ENCODE peak calls at places on chromosomes 6 and 20, in six cellular contexts. G, H, R, J, B and M are unnamed samples.

GRCh38 chr6:3022765-3023662 is 23.3 kb downstream of the NQO2 start:
- DNase-seq in G (no peak), J (peak), H (peak), R (no peak), B (no peak), M (peak)

GRCh38 chr6:134520181-134521115 is 202.5 kb upstream of the SGK1 start:
- DNase-seq in H (no peak), G (no peak), R (no peak), B (no peak), J (no peak), M (no peak)

GRCh38 chr20:10119336-10119735 is 84.5 kb downstream of the ANKEF1 start:
- DNase-seq in J (no peak), B (no peak), R (no peak), G (no peak), H (no peak), M (no peak)

GRCh38 chr6:34919651-34920050 is 30.6 kb downstream of the ANKS1A start:
- DNase-seq in G (no peak), R (no peak), J (peak), H (no peak), B (no peak), M (no peak)

GRCh38 chr6:20569000-20569610 is 34.8 kb downstream of the CDKAL1 start:
- DNase-seq in H (no peak), R (no peak), G (no peak), J (no peak), B (no peak), M (peak)

GRCh38 chr20:62356948-62357667 is 10.0 kb downstream of the LAMA5 start:
- DNase-seq in J (peak), R (peak), H (peak), B (no peak), G (no peak), M (peak)

GRCh38 chr6:113018351-113019151 is 671.4 kb downstream of the RFPL4B start:
- DNase-seq in R (peak), H (no peak), G (no peak), J (peak), B (no peak), M (peak)

GRCh38 chr6:168035098-168035660 is 37.7 kb downstream of the KIF25 start:
- DNase-seq in R (peak), J (peak), H (peak), B (no peak), G (no peak), M (peak)

GRCh38 chr20:35568645-35569044 is 26.8 kb downstream of the ERGIC3 start:
- DNase-seq in B (no peak), H (no peak), J (no peak), G (no peak), R (no peak), M (peak)

GRCh38 chr6:69693749-69694148 is 103.1 kb downstream of the LMBRD1 start:
- DNase-seq in B (no peak), R (no peak), H (no peak), J (no peak), G (no peak), M (no peak)

GRCh38 chr20:48332555-48332954 is 495.2 kb downstream of the PREX1 start:
- DNase-seq in J (no peak), R (no peak), G (no peak), B (no peak), H (no peak), M (no peak)

GRCh38 chr6:148629910-148630470 is 116.8 kb upstream of the UST start:
- DNase-seq in H (no peak), G (no peak), R (no peak), B (no peak), J (no peak), M (no peak)

GRCh38 chr6:133973109-133973971 is 20.3 kb downstream of the TBPL1 start:
- DNase-seq in B (peak), R (no peak), J (no peak), G (peak), H (no peak), M (peak)

GRCh38 chr20:22686097-22686496 is 101.7 kb upstream of the FOXA2 start:
- DNase-seq in G (no peak), J (peak), B (no peak), R (peak), H (no peak), M (peak)

GRCh38 chr6:156395276-156395675 is 381.9 kb upstream of the ARID1B start:
- DNase-seq in R (no peak), J (no peak), H (no peak), B (peak), G (peak), M (no peak)

GRCh38 chr6:1439349-1439748 is 50.0 kb downstream of the FOXF2 start:
- DNase-seq in R (no peak), H (no peak), J (no peak), G (no peak), B (no peak), M (no peak)

GRCh38 chr20:63422653-63423052 is 49.8 kb downstream of the KCNQ2 start:
- DNase-seq in G (no peak), J (no peak), H (no peak), R (no peak), B (no peak), M (no peak)

GRCh38 chr6:169795196-169795595 is 43.8 kb downstream of the ERMARD start:
- DNase-seq in G (no peak), R (no peak), B (no peak), J (no peak), H (no peak), M (no peak)

GRCh38 chr20:54148947-54149764 is 24.6 kb downstream of the CYP24A1 start:
- DNase-seq in H (no peak), R (no peak), B (no peak), J (no peak), G (no peak), M (peak)

GRCh38 chr6:72619883-72620696 is 1.8 kb upstream of the KCNQ5 start:
- DNase-seq in H (peak), J (peak), B (peak), G (peak), R (no peak), M (no peak)

GRCh38 chr6:54864272-54864671 is 17.7 kb downstream of the FAM83B start:
- DNase-seq in H (no peak), R (no peak), B (no peak), J (no peak), G (no peak), M (no peak)

GRCh38 chr6:81531869-81532561 is 220.5 kb downstream of the TENT5A start:
- DNase-seq in H (no peak), G (no peak), B (no peak), R (no peak), J (no peak), M (no peak)

GRCh38 chr20:17570347-17571152 is 675 bp downstream of the DSTN start:
- DNase-seq in R (peak), H (peak), G (no peak), J (no peak), B (peak), M (peak)

GRCh38 chr6:39113788-39114187 is 1.2 kb downstream of the SAYSD1 start:
- DNase-seq in B (no peak), G (no peak), J (no peak), H (no peak), R (no peak), M (no peak)

GRCh38 chr6:17297261-17298080 is 16.3 kb downstream of the RBM24 start:
- DNase-seq in G (no peak), H (no peak), R (no peak), B (no peak), J (no peak), M (no peak)

GRCh38 chr6:12363651-12364381 is 73.7 kb downstream of the EDN1 start:
- DNase-seq in G (no peak), R (no peak), H (peak), B (no peak), J (no peak), M (no peak)

GRCh38 chr6:138377844-138378243 is at the start of gene SMIM28:
- DNase-seq in G (no peak), H (peak), B (no peak), R (no peak), J (no peak), M (no peak)

DNA sequence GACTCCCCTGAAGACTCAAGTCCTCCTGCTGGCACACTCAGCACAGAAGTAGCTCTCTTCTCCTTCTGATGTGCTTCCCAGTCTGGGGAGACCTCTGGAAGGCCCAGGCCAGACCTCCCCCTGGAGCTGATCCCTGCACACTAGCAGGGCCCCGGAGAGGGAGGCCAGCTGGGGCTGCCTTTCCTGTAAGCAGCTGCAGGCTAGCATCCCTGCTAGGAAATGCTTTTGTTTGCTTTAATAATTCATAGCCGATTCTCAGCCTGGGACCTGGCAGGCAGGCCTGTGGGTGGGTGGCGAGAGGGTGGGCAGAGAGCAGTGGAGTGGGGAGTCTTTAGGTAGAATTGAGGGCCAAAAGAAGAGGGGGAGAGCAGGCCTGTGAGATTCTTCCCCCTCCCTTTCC is 5.2 kb downstream of the EBF4 start:
- DNase-seq in H (no peak), R (no peak), B (no peak), J (no peak), G (no peak), M (no peak)
- H3K27ac ChIP-seq in H (no peak), R (no peak), B (no peak), J (no peak), G (no peak), M (no peak)

DNA sequence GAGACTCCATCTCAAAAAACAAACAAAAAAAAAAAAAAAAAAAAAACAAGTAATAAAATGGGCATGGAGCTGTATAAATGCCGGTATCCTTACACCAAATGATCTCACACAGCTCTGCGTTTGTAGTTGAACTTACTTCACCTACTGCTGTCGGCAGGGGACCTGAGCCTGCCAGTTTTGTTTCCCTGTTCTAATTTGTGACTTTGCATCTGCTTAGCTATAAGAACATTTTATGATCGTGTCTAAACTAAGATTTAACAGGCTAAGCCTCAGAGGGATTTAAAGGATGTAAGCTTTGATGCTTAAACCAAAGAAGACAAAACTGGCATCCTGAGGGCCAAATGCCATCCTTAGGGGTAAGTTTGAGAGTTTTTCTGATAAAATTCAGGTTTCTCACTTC is 58.7 kb downstream of the GCNT2 start:
- DNase-seq in H (no peak), J (no peak), B (no peak), R (no peak), G (no peak), M (no peak)
- H3K27ac ChIP-seq in H (no peak), J (no peak), B (no peak), R (no peak), G (no peak), M (no peak)

DNA sequence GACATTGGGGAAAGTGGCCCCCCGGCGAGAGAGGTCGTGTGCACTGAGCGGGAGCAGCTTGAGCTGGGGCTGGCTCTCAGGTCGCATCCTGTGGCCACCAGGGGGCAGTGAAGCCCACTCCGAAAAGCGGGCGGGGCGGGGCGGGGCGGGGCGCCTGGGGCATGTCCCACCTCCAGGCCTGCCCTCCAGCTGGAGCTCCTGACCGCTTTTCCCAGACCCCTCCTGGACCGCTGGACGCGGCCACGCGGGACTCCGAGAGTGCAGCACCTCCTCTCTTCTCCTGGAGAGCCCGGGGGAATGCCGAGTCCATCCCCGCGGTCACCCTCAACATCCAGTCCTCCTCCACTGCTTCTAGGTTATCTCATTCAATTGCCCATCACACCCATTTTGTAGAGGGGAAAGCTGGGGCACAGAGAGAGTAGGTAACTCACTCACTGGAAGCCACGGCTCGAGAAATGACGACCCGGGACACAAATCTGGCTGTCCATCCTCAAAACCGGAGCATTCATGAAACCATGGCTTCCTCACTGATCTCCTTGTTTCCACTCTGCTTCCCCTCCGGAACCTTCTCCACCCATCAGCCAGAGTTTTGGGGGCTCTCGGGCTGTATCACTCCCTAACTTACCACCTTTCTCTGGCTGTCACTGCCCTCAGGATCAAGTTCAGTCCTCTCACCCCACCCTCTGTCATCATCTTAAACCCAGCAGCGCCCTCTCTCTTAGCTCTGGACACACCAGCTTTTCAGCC is 24.1 kb downstream of the COX4I2 start:
- DNase-seq in J (peak), H (peak), R (peak), G (peak), B (peak), M (peak)
- H3K27ac ChIP-seq in J (no peak), H (peak), R (peak), G (peak), B (peak), M (peak)

DNA sequence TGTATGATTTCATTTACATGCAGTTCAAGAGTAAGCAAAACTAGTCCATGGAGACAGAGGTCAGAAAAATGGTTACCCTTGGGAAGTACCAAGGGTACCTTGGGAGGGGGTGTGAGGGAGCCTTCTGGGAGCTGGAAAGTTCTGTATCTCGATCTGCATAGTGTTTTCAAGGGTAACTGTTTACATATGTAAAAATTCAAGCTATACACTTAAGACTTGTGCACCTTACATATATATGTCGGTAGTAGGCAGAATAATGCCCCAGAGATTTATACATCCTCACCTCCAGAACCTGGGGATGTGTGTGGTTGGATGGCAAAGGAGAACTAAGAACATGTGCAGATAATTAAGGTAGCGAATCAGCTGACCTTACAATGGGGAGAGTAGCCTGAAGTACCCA is 31.0 kb downstream of the GABRR2 start:
- DNase-seq in R (no peak), G (no peak), H (no peak), J (no peak), B (no peak), M (no peak)
- H3K27ac ChIP-seq in R (no peak), G (no peak), H (no peak), J (no peak), B (no peak), M (no peak)

GRCh38 chr6:142752348-142752747 is 192.6 kb downstream of the HIVEP2 start:
- DNase-seq in G (no peak), J (no peak), R (no peak), H (no peak), B (no peak), M (no peak)

GRCh38 chr6:142756215-142756630 is 188.8 kb downstream of the HIVEP2 start:
- DNase-seq in J (peak), G (no peak), R (no peak), H (no peak), B (no peak), M (peak)

GRCh38 chr6:142749556-142749955 is 195.4 kb downstream of the HIVEP2 start:
- DNase-seq in J (no peak), R (no peak), H (no peak), B (no peak), G (no peak), M (no peak)

GRCh38 chr6:142753196-142753595 is 191.8 kb downstream of the HIVEP2 start:
- DNase-seq in J (no peak), H (no peak), G (no peak), B (no peak), R (no peak), M (no peak)

DNA sequence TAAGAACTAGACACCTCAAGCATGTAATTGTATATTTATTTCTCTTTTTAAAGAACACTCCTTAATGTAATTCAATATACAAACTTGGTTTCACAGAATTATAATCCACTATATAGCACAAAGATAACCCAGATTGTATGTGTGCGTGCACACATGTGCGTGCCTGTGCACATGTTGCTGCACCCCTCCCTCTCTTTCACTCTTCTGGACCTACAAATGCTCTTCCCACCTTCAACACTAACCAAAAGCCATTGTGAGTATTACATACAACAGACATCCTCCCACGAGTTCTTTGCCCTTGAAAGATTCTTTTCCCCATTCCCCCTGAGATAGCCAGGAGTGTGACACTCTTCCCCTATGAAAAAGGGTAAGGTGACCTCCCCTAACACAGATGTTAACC is 193.5 kb downstream of the HIVEP2 start:
- DNase-seq in G (no peak), J (no peak), H (no peak), B (no peak), R (no peak), M (no peak)
- H3K27ac ChIP-seq in G (peak), J (no peak), H (no peak), B (no peak), R (no peak), M (no peak)